ENCODE peak calls at places on chromosome 11, in five cellular contexts. One of them, this sample, is unnamed.

GRCh38 chr11:90639687-90640086 is 416.8 kb upstream of the CHORDC1 start:
- DNase-seq in HCT116: no peak
- DNase-seq in PC-3: peak; percentile 56
- DNase-seq in PC-9: no peak
- DNase-seq in RWPE2: no peak
- DNase-seq in this sample: no peak

GRCh38 chr11:121931748-121932352 is 184.2 kb downstream of the BLID start:
- DNase-seq in PC-9: no peak
- DNase-seq in PC-3: peak; percentile 41
- DNase-seq in HCT116: no peak
- DNase-seq in RWPE2: no peak
- DNase-seq in this sample: no peak

GRCh38 chr11:130601141-130601540 is 152.7 kb downstream of the ADAMTS15 start:
- DNase-seq in PC-9: no peak
- DNase-seq in RWPE2: no peak
- DNase-seq in HCT116: no peak
- DNase-seq in PC-3: no peak
- DNase-seq in this sample: peak; percentile 46

GRCh38 chr11:113141010-113141409 is 173.4 kb upstream of the TTC12 start:
- DNase-seq in RWPE2: no peak
- DNase-seq in HCT116: no peak
- DNase-seq in PC-3: no peak
- DNase-seq in PC-9: no peak
- DNase-seq in this sample: no peak

GRCh38 chr11:125201525-125202121 is 37.1 kb downstream of the PKNOX2 start:
- DNase-seq in PC-9: no peak
- DNase-seq in RWPE2: no peak
- DNase-seq in HCT116: no peak
- DNase-seq in PC-3: peak; percentile 12
- DNase-seq in this sample: peak; percentile 53

GRCh38 chr11:114440971-114441810 is 1.9 kb downstream of the REXO2 start:
- DNase-seq in HCT116: no peak
- DNase-seq in RWPE2: no peak
- DNase-seq in PC-9: no peak
- DNase-seq in PC-3: peak; percentile 36
- DNase-seq in this sample: no peak

GRCh38 chr11:96157517-96157873 is 185.5 kb downstream of the MAML2 start:
- DNase-seq in RWPE2: no peak
- DNase-seq in HCT116: no peak
- DNase-seq in PC-3: no peak
- DNase-seq in PC-9: no peak
- DNase-seq in this sample: no peak

GRCh38 chr11:125228425-125228824 is 63.9 kb downstream of the PKNOX2 start:
- DNase-seq in RWPE2: no peak
- DNase-seq in PC-3: no peak
- DNase-seq in PC-9: no peak
- DNase-seq in HCT116: no peak
- DNase-seq in this sample: no peak

GRCh38 chr11:36565033-36565610 is 2.7 kb upstream of the RAG1 start:
- DNase-seq in HCT116: no peak
- DNase-seq in PC-3: no peak
- DNase-seq in RWPE2: no peak
- DNase-seq in PC-9: no peak
- DNase-seq in this sample: no peak

GRCh38 chr11:120350637-120351036 is 14.4 kb downstream of the ARHGEF12 start:
- DNase-seq in PC-9: no peak
- DNase-seq in HCT116: no peak
- DNase-seq in PC-3: no peak
- DNase-seq in RWPE2: no peak
- DNase-seq in this sample: no peak

GRCh38 chr11:61814242-61814957 is 2.4 kb downstream of the FADS1 start:
- DNase-seq in RWPE2: no peak
- DNase-seq in HCT116: peak; percentile 67
- DNase-seq in PC-9: no peak
- DNase-seq in PC-3: peak; percentile 53
- DNase-seq in this sample: peak; percentile 28

GRCh38 chr11:17021550-17021949 is 7.3 kb upstream of the PLEKHA7 start:
- DNase-seq in RWPE2: no peak
- DNase-seq in PC-9: no peak
- DNase-seq in PC-3: no peak
- DNase-seq in HCT116: no peak
- DNase-seq in this sample: no peak

GRCh38 chr11:82869657-82870056 is 30.6 kb downstream of the PRCP start:
- DNase-seq in RWPE2: no peak
- DNase-seq in PC-9: no peak
- DNase-seq in PC-3: no peak
- DNase-seq in HCT116: no peak
- DNase-seq in this sample: no peak

GRCh38 chr11:91927448-91927847 is 297.2 kb upstream of the FAT3 start:
- DNase-seq in RWPE2: no peak
- DNase-seq in HCT116: no peak
- DNase-seq in PC-9: no peak
- DNase-seq in PC-3: no peak
- DNase-seq in this sample: no peak
- TF ChIP-seq CTCF in RWPE2: no peak
- TF ChIP-seq CTCF in HCT116: no peak
- TF ChIP-seq CTCF in PC-9: no peak
- TF ChIP-seq CTCF in PC-3: no peak
- TF ChIP-seq CTCF in this sample: no peak

DNA sequence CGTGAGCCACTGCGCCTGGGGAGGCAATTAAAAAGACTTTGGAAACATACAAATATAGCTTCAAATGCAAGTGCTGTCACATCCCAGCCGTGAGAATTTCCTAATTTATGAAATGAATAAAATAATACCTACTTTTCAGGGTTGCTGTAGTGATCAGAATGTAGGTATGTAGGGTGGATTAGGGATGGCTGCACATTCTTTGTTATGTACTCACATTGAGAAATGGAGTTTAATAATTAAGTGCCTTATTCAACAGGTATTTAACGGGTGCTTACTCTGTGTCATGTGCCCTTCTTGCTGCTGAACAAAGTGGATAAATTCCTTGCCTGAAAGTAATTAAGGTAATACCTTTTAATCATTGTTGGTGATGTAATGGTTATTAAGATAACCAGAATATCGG is 37.0 kb downstream of the MMP7 start:
- DNase-seq in HCT116: no peak
- DNase-seq in PC-3: no peak
- DNase-seq in PC-9: no peak
- DNase-seq in RWPE2: no peak
- DNase-seq in this sample: no peak
- H3K27me3 ChIP-seq in HCT116: no peaks in the 10 kb centered on the region
- H3K27me3 ChIP-seq in PC-3: no peaks in the 10 kb centered on the region
- H3K27me3 ChIP-seq in PC-9: no peaks in the 10 kb centered on the region
- H3K27me3 ChIP-seq in RWPE2: no peaks in the 10 kb centered on the region
- H3K27me3 ChIP-seq in this sample: no peaks in the 10 kb centered on the region

DNA sequence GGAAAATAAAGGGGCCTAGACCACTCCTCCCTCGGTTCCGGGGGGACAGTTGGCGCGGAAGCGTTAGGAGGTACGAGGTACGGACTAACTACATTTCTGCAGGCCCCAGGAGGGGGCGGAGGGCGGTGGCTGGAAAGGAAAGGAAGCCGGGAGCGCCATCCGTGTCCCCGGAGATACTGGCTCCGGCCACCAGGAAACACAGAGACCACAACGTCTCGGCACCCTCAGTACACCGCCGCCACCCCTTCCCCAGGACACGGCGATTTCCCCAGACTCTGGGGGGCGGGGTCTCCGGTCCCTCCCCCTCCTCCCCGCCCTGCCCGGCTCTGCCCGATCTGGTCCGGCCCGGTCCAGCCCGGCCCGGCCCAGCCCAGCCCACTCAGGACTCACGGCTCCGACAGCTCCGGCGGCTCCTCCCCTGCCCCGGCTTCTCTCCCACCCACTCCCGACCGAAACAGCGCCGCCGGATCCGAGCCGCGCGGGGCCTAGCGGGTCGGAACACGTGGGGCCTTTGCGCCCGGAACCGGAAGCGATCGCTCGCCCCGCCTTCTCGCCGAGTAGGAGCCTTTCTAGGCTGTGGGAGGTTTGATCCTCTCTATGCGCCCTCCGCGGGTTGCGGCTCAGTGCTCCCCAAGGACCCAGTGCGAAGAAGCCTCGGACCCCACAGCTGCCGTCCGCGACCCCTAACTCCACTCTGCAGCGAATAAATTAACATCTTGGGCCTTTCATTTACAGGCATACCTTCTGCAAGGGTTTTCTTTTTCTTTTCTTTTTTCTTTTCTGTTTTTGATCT is at the start of gene ZNF202:
- DNase-seq in HCT116: peak; percentile 69
- DNase-seq in RWPE2: peak; percentile 85
- DNase-seq in PC-3: peak; percentile 92
- DNase-seq in PC-9: peak; percentile 83
- DNase-seq in this sample: peak; percentile 80
- TF ChIP-seq CTCF in HCT116: no peak
- TF ChIP-seq CTCF in RWPE2: no peak
- TF ChIP-seq CTCF in PC-3: no peak
- TF ChIP-seq CTCF in PC-9: peak; percentile 29
- TF ChIP-seq CTCF in this sample: no peak

GRCh38 chr11:32833921-32834320 is 4.2 kb downstream of the PRRG4 start:
- DNase-seq in PC-3: no peak
- DNase-seq in HCT116: no peak
- DNase-seq in RWPE2: no peak
- DNase-seq in PC-9: no peak
- DNase-seq in this sample: no peak
- H3K27me3 ChIP-seq in PC-3: no peaks in the 10 kb centered on the region
- H3K27me3 ChIP-seq in HCT116: no peaks in the 10 kb centered on the region
- H3K27me3 ChIP-seq in RWPE2: no peaks in the 10 kb centered on the region
- H3K27me3 ChIP-seq in PC-9: no peaks in the 10 kb centered on the region
- H3K27me3 ChIP-seq in this sample: peaks cover 16% of the 10 kb centered on the region

DNA sequence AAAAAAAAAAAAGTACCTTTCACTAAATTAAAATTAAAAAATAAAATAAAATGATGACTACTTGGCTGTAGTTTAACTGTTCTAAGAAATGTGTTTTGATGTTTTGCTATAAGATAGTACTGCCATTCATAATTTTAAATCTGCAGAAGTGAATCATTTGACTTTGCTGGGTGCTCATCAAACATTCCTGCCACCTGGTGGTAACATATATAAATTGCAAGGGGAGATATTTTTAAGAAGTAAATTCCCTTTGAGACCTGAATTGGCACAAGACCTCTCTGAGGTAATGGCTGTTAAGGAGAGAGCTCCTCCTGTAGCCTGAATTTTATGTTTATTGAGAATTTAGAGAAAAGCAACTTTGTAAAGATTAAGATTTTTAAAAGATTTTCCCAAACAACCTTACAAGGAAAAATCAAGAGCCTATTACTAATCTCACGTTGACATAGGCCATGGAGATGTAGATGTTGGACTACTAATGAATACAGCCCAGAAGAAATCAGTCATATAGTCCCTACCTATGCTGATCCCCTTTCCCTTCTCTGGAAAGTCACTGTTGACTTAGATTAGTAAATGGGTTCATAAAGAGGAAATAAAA is 11.9 kb upstream of the NARS2 start:
- DNase-seq in HCT116: no peak
- DNase-seq in RWPE2: no peak
- DNase-seq in PC-3: peak; percentile 62
- DNase-seq in PC-9: no peak
- DNase-seq in this sample: no peak
- TF ChIP-seq CTCF in HCT116: peak; percentile 27
- TF ChIP-seq CTCF in RWPE2: peak; percentile 59
- TF ChIP-seq CTCF in PC-3: peak; percentile 80
- TF ChIP-seq CTCF in PC-9: peak; percentile 87
- TF ChIP-seq CTCF in this sample: peak; percentile 39

GRCh38 chr11:43581370-43582023 is 99.0 kb upstream of the HSD17B12 start:
- DNase-seq in PC-9: no peak
- DNase-seq in RWPE2: no peak
- DNase-seq in PC-3: no peak
- DNase-seq in HCT116: no peak
- DNase-seq in this sample: no peak
- H3K27me3 ChIP-seq in PC-9: peaks cover 48% of the 10 kb centered on the region
- H3K27me3 ChIP-seq in RWPE2: peaks cover 79% of the 10 kb centered on the region
- H3K27me3 ChIP-seq in PC-3: peaks cover 31% of the 10 kb centered on the region
- H3K27me3 ChIP-seq in HCT116: peaks cover 5% of the 10 kb centered on the region
- H3K27me3 ChIP-seq in this sample: peaks cover 65% of the 10 kb centered on the region

GRCh38 chr11:128860571-128861361 is 6.3 kb downstream of the KCNJ1 start:
- DNase-seq in PC-9: no peak
- DNase-seq in RWPE2: no peak
- DNase-seq in HCT116: no peak
- DNase-seq in PC-3: no peak
- DNase-seq in this sample: peak; percentile 67

GRCh38 chr11:128857341-128857740 is 9.8 kb downstream of the KCNJ1 start:
- DNase-seq in PC-3: no peak
- DNase-seq in PC-9: no peak
- DNase-seq in RWPE2: no peak
- DNase-seq in HCT116: no peak
- DNase-seq in this sample: no peak

GRCh38 chr11:128862913-128863660 is 4.0 kb downstream of the KCNJ1 start:
- DNase-seq in HCT116: no peak
- DNase-seq in RWPE2: no peak
- DNase-seq in PC-9: no peak
- DNase-seq in PC-3: peak; percentile 62
- DNase-seq in this sample: peak; percentile 61

GRCh38 chr11:128862421-128862820 is 4.7 kb downstream of the KCNJ1 start:
- DNase-seq in PC-3: no peak
- DNase-seq in HCT116: no peak
- DNase-seq in RWPE2: no peak
- DNase-seq in PC-9: no peak
- DNase-seq in this sample: no peak

GRCh38 chr11:128859563-128860441 is 7.3 kb downstream of the KCNJ1 start:
- DNase-seq in HCT116: peak; percentile 68
- DNase-seq in RWPE2: no peak
- DNase-seq in PC-9: peak; percentile 42
- DNase-seq in PC-3: peak; percentile 73
- DNase-seq in this sample: peak; percentile 18
- TF ChIP-seq CTCF in HCT116: peak; percentile 81
- TF ChIP-seq CTCF in RWPE2: peak; percentile 85
- TF ChIP-seq CTCF in PC-9: peak; percentile 83
- TF ChIP-seq CTCF in PC-3: peak; percentile 96
- TF ChIP-seq CTCF in this sample: peak; percentile 68

GRCh38 chr11:118214210-118214914 is 10.4 kb downstream of the JAML start:
- DNase-seq in PC-9: no peak
- DNase-seq in PC-3: no peak
- DNase-seq in RWPE2: no peak
- DNase-seq in HCT116: no peak
- DNase-seq in this sample: no peak

GRCh38 chr11:118212781-118213565 is 11.8 kb downstream of the JAML start:
- DNase-seq in HCT116: no peak
- DNase-seq in PC-3: no peak
- DNase-seq in RWPE2: no peak
- DNase-seq in PC-9: no peak
- DNase-seq in this sample: no peak

GRCh38 chr11:118215262-118215661 is 9.5 kb downstream of the JAML start:
- DNase-seq in HCT116: no peak
- DNase-seq in RWPE2: no peak
- DNase-seq in PC-3: no peak
- DNase-seq in PC-9: no peak
- DNase-seq in this sample: no peak

GRCh38 chr11:118212131-118212725 is 12.6 kb downstream of the JAML start:
- DNase-seq in PC-3: no peak
- DNase-seq in RWPE2: no peak
- DNase-seq in PC-9: no peak
- DNase-seq in HCT116: no peak
- DNase-seq in this sample: no peak

DNA sequence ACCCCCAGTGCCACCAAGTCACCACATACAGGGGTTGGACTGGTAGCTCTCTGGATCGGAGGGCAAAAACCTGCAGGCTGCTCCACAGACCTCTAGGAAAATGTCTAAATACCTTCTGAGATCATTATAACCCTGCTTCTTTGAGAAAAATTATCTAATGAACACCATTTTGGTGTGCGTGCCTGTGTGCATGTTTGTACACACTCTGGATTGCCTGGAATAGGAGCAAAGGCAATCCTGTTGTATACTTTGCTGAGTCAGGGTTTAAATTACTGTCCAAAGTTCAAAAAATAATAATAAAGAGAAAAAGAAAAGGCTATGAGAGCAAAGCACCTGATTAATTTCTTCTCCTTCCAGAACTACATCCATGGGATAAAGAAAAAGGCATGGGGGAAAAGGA is 11.0 kb downstream of the JAML start:
- DNase-seq in RWPE2: no peak
- DNase-seq in HCT116: no peak
- DNase-seq in PC-9: no peak
- DNase-seq in PC-3: no peak
- DNase-seq in this sample: no peak
- H3K27me3 ChIP-seq in RWPE2: no peaks in the 10 kb centered on the region
- H3K27me3 ChIP-seq in HCT116: peaks cover 16% of the 10 kb centered on the region
- H3K27me3 ChIP-seq in PC-9: no peaks in the 10 kb centered on the region
- H3K27me3 ChIP-seq in PC-3: peaks cover 6% of the 10 kb centered on the region
- H3K27me3 ChIP-seq in this sample: peaks cover 42% of the 10 kb centered on the region